ENCODE peak calls at places on chromosomes 5 and 9, in four cellular contexts. One of them, this sample, is unnamed.

GRCh38 chr9:136309101-136309801 is 5.4 kb upstream of the CCDC187 start:
- DNase-seq in HCT116: no peak
- DNase-seq in SK-N-SH: peak
- DNase-seq in GM12878: peak
- DNase-seq in this sample: no peak

GRCh38 chr9:124251188-124251587 is 6.6 kb upstream of the NEK6 start:
- DNase-seq in GM12878: no peak
- DNase-seq in HCT116: no peak
- DNase-seq in SK-N-SH: no peak
- DNase-seq in this sample: no peak

GRCh38 chr9:32665101-32665500 is 29.6 kb upstream of the TAF1L start:
- DNase-seq in GM12878: no peak
- DNase-seq in SK-N-SH: no peak
- DNase-seq in HCT116: no peak
- DNase-seq in this sample: no peak

GRCh38 chr5:125461641-125462072 is 715.2 kb upstream of the ZNF608 start:
- DNase-seq in SK-N-SH: no peak
- DNase-seq in HCT116: no peak
- DNase-seq in GM12878: no peak
- DNase-seq in this sample: no peak

GRCh38 chr9:4504250-4504649 is 14.0 kb downstream of the SLC1A1 start:
- DNase-seq in SK-N-SH: no peak
- DNase-seq in GM12878: no peak
- DNase-seq in HCT116: no peak
- DNase-seq in this sample: no peak

GRCh38 chr9:133752739-133753446 is 14.7 kb upstream of the SARDH start:
- DNase-seq in HCT116: no peak
- DNase-seq in GM12878: no peak
- DNase-seq in SK-N-SH: no peak
- DNase-seq in this sample: no peak

GRCh38 chr9:133700861-133701320 is 37.3 kb downstream of the SARDH start:
- DNase-seq in SK-N-SH: no peak
- DNase-seq in HCT116: no peak
- DNase-seq in GM12878: no peak
- DNase-seq in this sample: no peak

GRCh38 chr5:30894811-30895210 is 298.7 kb upstream of the CDH6 start:
- DNase-seq in SK-N-SH: no peak
- DNase-seq in HCT116: no peak
- DNase-seq in GM12878: no peak
- DNase-seq in this sample: no peak

GRCh38 chr9:70428781-70429180 is 14.3 kb upstream of the KLF9 start:
- DNase-seq in HCT116: no peak
- DNase-seq in GM12878: no peak
- DNase-seq in SK-N-SH: no peak
- DNase-seq in this sample: no peak

GRCh38 chr9:30301271-30301963 is 2083.0 kb upstream of the ACO1 start:
- DNase-seq in HCT116: no peak
- DNase-seq in SK-N-SH: no peak
- DNase-seq in GM12878: no peak
- DNase-seq in this sample: no peak

GRCh38 chr9:124257865-124258764 is at the start of gene NEK6:
- DNase-seq in SK-N-SH: peak
- DNase-seq in HCT116: no peak
- DNase-seq in GM12878: no peak
- DNase-seq in this sample: peak

GRCh38 chr5:151022511-151023018 is 2.2 kb downstream of the GPX3 start:
- DNase-seq in HCT116: no peak
- DNase-seq in GM12878: no peak
- DNase-seq in SK-N-SH: no peak
- DNase-seq in this sample: no peak

GRCh38 chr9:6498982-6499381 is 86.0 kb downstream of the UHRF2 start:
- DNase-seq in HCT116: no peak
- DNase-seq in SK-N-SH: no peak
- DNase-seq in GM12878: no peak
- DNase-seq in this sample: no peak

GRCh38 chr5:154268073-154268472 is 77.5 kb downstream of the GALNT10 start:
- DNase-seq in GM12878: no peak
- DNase-seq in HCT116: no peak
- DNase-seq in SK-N-SH: no peak
- DNase-seq in this sample: no peak

GRCh38 chr5:149138182-149138923 is 2.9 kb upstream of the ABLIM3 start:
- DNase-seq in HCT116: no peak
- DNase-seq in SK-N-SH: no peak
- DNase-seq in GM12878: no peak
- DNase-seq in this sample: no peak

GRCh38 chr5:5294429-5294828 is 128.0 kb upstream of the ICE1 start:
- DNase-seq in GM12878: no peak
- DNase-seq in HCT116: no peak
- DNase-seq in SK-N-SH: no peak
- DNase-seq in this sample: no peak

GRCh38 chr5:112983307-112983811 is 6.8 kb downstream of the DCP2 start:
- DNase-seq in SK-N-SH: no peak
- DNase-seq in HCT116: no peak
- DNase-seq in GM12878: no peak
- DNase-seq in this sample: no peak

GRCh38 chr9:69218166-69218565 is 44.1 kb downstream of the TJP2 start:
- DNase-seq in HCT116: no peak
- DNase-seq in GM12878: no peak
- DNase-seq in SK-N-SH: no peak
- DNase-seq in this sample: no peak

GRCh38 chr5:96668725-96669124 is 6.5 kb downstream of the CAST start:
- DNase-seq in GM12878: no peak
- DNase-seq in HCT116: no peak
- DNase-seq in SK-N-SH: no peak
- DNase-seq in this sample: no peak

GRCh38 chr5:139699352-139699751 is 51.2 kb downstream of the CXXC5 start:
- DNase-seq in SK-N-SH: no peak
- DNase-seq in HCT116: no peak
- DNase-seq in GM12878: no peak
- DNase-seq in this sample: no peak

GRCh38 chr5:142829821-142830220 is 59.6 kb downstream of the ARHGAP26 start:
- DNase-seq in GM12878: no peak
- DNase-seq in HCT116: no peak
- DNase-seq in SK-N-SH: no peak
- DNase-seq in this sample: no peak

GRCh38 chr5:172505403-172505759 is 51.1 kb upstream of the SH3PXD2B start:
- DNase-seq in HCT116: no peak
- DNase-seq in SK-N-SH: no peak
- DNase-seq in GM12878: no peak
- DNase-seq in this sample: no peak

GRCh38 chr5:176542596-176543427 is 5.6 kb upstream of the RNF44 start:
- DNase-seq in GM12878: no peak
- DNase-seq in SK-N-SH: peak
- DNase-seq in HCT116: no peak
- DNase-seq in this sample: no peak

GRCh38 chr5:81533629-81534480 is 139.9 kb upstream of the ACOT12 start:
- DNase-seq in HCT116: no peak
- DNase-seq in SK-N-SH: no peak
- DNase-seq in GM12878: no peak
- DNase-seq in this sample: no peak

GRCh38 chr5:142482207-142482606 is 157.4 kb upstream of the SPRY4 start:
- DNase-seq in GM12878: no peak
- DNase-seq in HCT116: no peak
- DNase-seq in SK-N-SH: no peak
- DNase-seq in this sample: no peak

GRCh38 chr5:126680215-126680817 is 79.6 kb downstream of the PHAX start:
- DNase-seq in SK-N-SH: peak
- DNase-seq in HCT116: no peak
- DNase-seq in GM12878: peak
- DNase-seq in this sample: no peak

GRCh38 chr9:134778156-134778555 is 102.5 kb upstream of the FCN2 start:
- DNase-seq in HCT116: no peak
- DNase-seq in SK-N-SH: no peak
- DNase-seq in GM12878: no peak
- DNase-seq in this sample: no peak

GRCh38 chr9:137053944-137054931 is at the start of gene ENTPD2:
- DNase-seq in SK-N-SH: no peak
- DNase-seq in GM12878: no peak
- DNase-seq in HCT116: no peak
- DNase-seq in this sample: peak

GRCh38 chr5:157233515-157233914 is 32.4 kb upstream of the CYFIP2 start:
- DNase-seq in GM12878: no peak
- DNase-seq in SK-N-SH: no peak
- DNase-seq in HCT116: no peak
- DNase-seq in this sample: no peak

GRCh38 chr5:170648546-170648945 is 135.0 kb upstream of the GABRP start:
- DNase-seq in SK-N-SH: no peak
- DNase-seq in HCT116: no peak
- DNase-seq in GM12878: no peak
- DNase-seq in this sample: no peak
- TF ChIP-seq JUND in SK-N-SH: no peak
- TF ChIP-seq JUND in HCT116: no peak
- TF ChIP-seq JUND in GM12878: no peak
- TF ChIP-seq JUND in this sample: no peak

DNA sequence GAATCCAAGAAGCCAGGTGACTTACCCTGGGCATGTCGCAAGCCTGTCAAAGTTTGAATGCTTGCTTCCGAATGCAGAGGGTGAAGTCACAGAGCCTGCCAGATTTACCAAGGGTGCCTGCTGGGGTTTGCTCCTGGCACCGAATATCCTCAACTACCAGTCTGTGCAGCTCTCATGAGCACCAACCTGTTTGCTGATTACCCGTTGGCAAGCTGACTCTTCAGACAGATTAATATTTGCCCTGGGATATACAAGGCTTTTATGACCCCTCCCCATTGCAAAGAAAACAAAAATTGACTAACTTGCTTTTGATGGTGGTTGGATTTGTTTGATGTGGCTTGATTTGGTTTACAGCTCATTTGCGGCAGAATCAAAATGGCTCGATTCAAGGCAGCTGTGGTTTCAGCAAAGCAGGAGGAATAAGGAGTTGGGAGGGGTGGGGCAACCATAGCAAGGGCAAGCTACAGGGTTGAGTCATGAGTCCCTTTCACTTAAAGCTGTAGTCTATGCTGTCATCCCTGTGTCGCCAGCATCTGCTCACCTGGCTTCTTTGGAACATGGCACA is 82.3 kb upstream of the AGXT2 start:
- DNase-seq in SK-N-SH: no peak
- DNase-seq in HCT116: no peak
- DNase-seq in GM12878: peak
- DNase-seq in this sample: peak
- TF ChIP-seq JUND in SK-N-SH: no peak
- TF ChIP-seq JUND in HCT116: no peak
- TF ChIP-seq JUND in GM12878: no peak
- TF ChIP-seq JUND in this sample: no peak

DNA sequence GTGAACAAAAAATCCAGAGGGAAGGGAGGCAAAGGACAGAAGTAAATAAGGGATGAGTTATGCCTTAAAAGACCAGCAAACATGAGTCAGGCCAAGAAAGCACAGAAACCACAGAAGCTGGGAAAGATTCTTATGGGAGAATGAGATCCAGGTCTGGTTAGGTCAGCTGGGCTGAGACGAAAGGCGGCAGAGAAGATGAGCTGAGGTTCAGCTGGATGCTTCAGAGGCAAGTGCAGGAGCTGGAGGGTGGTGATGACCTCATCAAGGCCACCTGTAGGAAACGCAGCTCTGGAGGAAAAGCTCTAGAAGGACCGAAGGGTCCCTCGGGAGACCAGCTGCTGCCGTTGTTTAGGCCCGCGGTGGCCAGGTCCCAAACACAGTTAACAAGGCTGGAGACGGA is 152.0 kb downstream of the MYO10 start:
- DNase-seq in HCT116: no peak
- DNase-seq in SK-N-SH: no peak
- DNase-seq in GM12878: no peak
- DNase-seq in this sample: no peak
- TF ChIP-seq JUND in HCT116: no peak
- TF ChIP-seq JUND in SK-N-SH: no peak
- TF ChIP-seq JUND in GM12878: no peak
- TF ChIP-seq JUND in this sample: no peak

DNA sequence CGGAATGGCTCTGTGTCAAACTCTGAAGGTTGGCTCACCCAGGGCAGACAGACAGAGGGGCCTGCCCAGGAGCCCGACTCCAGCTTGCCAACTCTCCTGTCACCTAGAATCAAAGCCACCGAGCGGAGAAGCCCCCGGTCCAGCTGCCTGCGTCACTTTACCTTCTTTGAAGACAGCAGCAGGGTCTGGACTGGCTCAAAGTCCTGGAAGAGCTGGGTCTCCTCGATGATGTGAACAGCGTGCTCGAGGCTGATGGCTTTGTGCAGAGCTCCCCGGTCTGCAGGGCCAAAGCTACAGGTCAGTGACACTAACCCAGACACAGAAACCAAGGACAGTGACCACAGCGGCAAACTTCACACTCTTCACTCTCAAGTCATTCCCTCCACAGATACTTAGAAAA is 67.9 kb downstream of the SECISBP2 start:
- DNase-seq in HCT116: no peak
- DNase-seq in SK-N-SH: no peak
- DNase-seq in GM12878: no peak
- DNase-seq in this sample: no peak
- TF ChIP-seq JUND in HCT116: no peak
- TF ChIP-seq JUND in SK-N-SH: no peak
- TF ChIP-seq JUND in GM12878: no peak
- TF ChIP-seq JUND in this sample: no peak

GRCh38 chr5:83029912-83030311 is 47.3 kb downstream of the TMEM167A start:
- DNase-seq in HCT116: no peak
- DNase-seq in GM12878: no peak
- DNase-seq in SK-N-SH: no peak
- DNase-seq in this sample: no peak

GRCh38 chr5:83031391-83031790 is 45.8 kb downstream of the TMEM167A start:
- DNase-seq in SK-N-SH: no peak
- DNase-seq in GM12878: no peak
- DNase-seq in HCT116: no peak
- DNase-seq in this sample: no peak

GRCh38 chr5:83026507-83026906 is 50.7 kb downstream of the TMEM167A start:
- DNase-seq in SK-N-SH: no peak
- DNase-seq in HCT116: no peak
- DNase-seq in GM12878: no peak
- DNase-seq in this sample: no peak

GRCh38 chr5:83025690-83026472 is 51.3 kb downstream of the TMEM167A start:
- DNase-seq in HCT116: peak
- DNase-seq in GM12878: no peak
- DNase-seq in SK-N-SH: no peak
- DNase-seq in this sample: no peak

GRCh38 chr5:83026930-83027687 is 50.1 kb downstream of the TMEM167A start:
- DNase-seq in HCT116: no peak
- DNase-seq in SK-N-SH: no peak
- DNase-seq in GM12878: peak
- DNase-seq in this sample: no peak
- TF ChIP-seq JUND in HCT116: no peak
- TF ChIP-seq JUND in SK-N-SH: no peak
- TF ChIP-seq JUND in GM12878: no peak
- TF ChIP-seq JUND in this sample: no peak